ENCODE peak calls at places on chromosomes 2 and 18, in nine cellular contexts. G is H9; O is NCI-H1092 treated with DMSO at 0.1 percent for 48 hours; Y is foreskin fibroblast; A is RWPE1; R is stimulated activated effector memory CD8-positive, alpha-beta T cell treated with anti-CD3 and anti-CD28 coated beads, Interleukin-12 subunit alpha, Interleukin-12 subunit beta, amount 100 ng/mL, for 72 hours; L is GM03348; T is aorta; C is left ventricle myocardium inferior. V is an unnamed sample.

GRCh38 chr2:7019191-7019590 is 102.0 kb downstream of the RNF144A start:
- DNase-seq in R (no peak), G (peak; percentile 17), Y (no peak), A (no peak), C (no peak), L (no peak), O (no peak), T (no peak), V (no peak)

GRCh38 chr2:177400337-177400923 is 7.9 kb downstream of the AGPS start:
- DNase-seq in R (no peak), T (no peak), O (no peak), L (no peak), Y (no peak), A (no peak), G (no peak), C (no peak), V (no peak)

GRCh38 chr18:74116628-74117554 is 30.7 kb downstream of the FBXO15 start:
- DNase-seq in T (no peak), G (peak; percentile 67), C (no peak), L (peak; percentile 57), O (peak; percentile 8), R (no peak), A (peak; percentile 6), Y (peak; percentile 37), V (peak; percentile 12)

GRCh38 chr2:30706534-30707303 is 100.5 kb downstream of the CAPN13 start:
- DNase-seq in L (peak; percentile 86), C (peak; percentile 73), Y (peak; percentile 44), O (peak; percentile 41), R (peak; percentile 76), T (peak; percentile 90), A (peak; percentile 42), G (peak; percentile 55), V (peak; percentile 74)

GRCh38 chr2:188434018-188434417 is 142.3 kb downstream of the GULP1 start:
- DNase-seq in T (no peak), C (no peak), O (no peak), A (no peak), L (no peak), Y (no peak), R (no peak), G (no peak), V (no peak)

GRCh38 chr2:168622559-168622958 is 166.5 kb downstream of the CERS6 start:
- DNase-seq in C (no peak), A (no peak), Y (no peak), T (no peak), G (no peak), L (no peak), O (no peak), R (no peak), V (no peak)

GRCh38 chr2:39845460-39846146 is 66.5 kb upstream of the THUMPD2 start:
- DNase-seq in L (no peak), C (no peak), Y (no peak), R (no peak), A (peak; percentile 90), O (no peak), G (no peak), T (no peak), V (no peak)

GRCh38 chr18:79573921-79574491 is 105.6 kb upstream of the CTDP1 start:
- DNase-seq in C (no peak), O (no peak), Y (no peak), G (peak; percentile 11), L (no peak), A (no peak), T (peak; percentile 67), R (no peak), V (no peak)

GRCh38 chr2:68018727-68019126 is 44.1 kb downstream of the C1D start:
- DNase-seq in G (no peak), Y (no peak), O (no peak), T (no peak), A (no peak), L (no peak), R (no peak), C (no peak), V (no peak)

GRCh38 chr2:27891820-27892105 is 1.2 kb downstream of the BABAM2 start:
- DNase-seq in G (no peak), C (no peak), R (no peak), A (no peak), T (no peak), O (no peak), L (no peak), Y (no peak), V (peak; percentile 11)

GRCh38 chr2:118913805-118914645 is 28.0 kb upstream of the MARCO start:
- DNase-seq in T (no peak), R (peak; percentile 6), L (no peak), Y (peak; percentile 2), G (no peak), A (peak; percentile 77), O (no peak), C (no peak), V (no peak)

V was measured in NCI-H460.